ENCODE peak calls at places on chromosomes 4 and X, in eight cellular contexts. J, I, T, Y, X, M, E and O are unnamed samples. For H3K4me1, the result is how much of the 10 kb centered on the place peaks cover.

GRCh38 chr4:182246401-182247205 is 3.4 kb downstream of the TENM3 start:
- DNase-seq in J (no peak), I (no peak), T (peak), Y (peak), X (peak), M (no peak), E (no peak), O (no peak)

GRCh38 chrX:151458824-151459223 is 61.8 kb downstream of the VMA21 start:
- DNase-seq in J (no peak), I (no peak), T (peak), Y (peak), X (peak), M (no peak), E (no peak), O (no peak)

GRCh38 chr4:147747787-147748454 is 16.0 kb downstream of the ARHGAP10 start:
- DNase-seq in J (no peak), I (no peak), T (no peak), Y (no peak), X (no peak), M (no peak), E (no peak), O (no peak)

GRCh38 chr4:113141901-113142346 is 92.5 kb downstream of the ANK2 start:
- DNase-seq in J (peak), I (no peak), T (peak), Y (peak), X (peak), M (no peak), E (no peak), O (no peak)

GRCh38 chrX:8743126-8743732 is 11.3 kb upstream of the ANOS1 start:
- DNase-seq in J (peak), I (peak), T (no peak), Y (peak), X (no peak), M (peak), E (peak), O (peak)

GRCh38 chr4:48311896-48312295 is 29.4 kb upstream of the SLAIN2 start:
- DNase-seq in J (peak), I (no peak), T (peak), Y (peak), X (no peak), M (no peak), E (no peak), O (no peak)

GRCh38 chrX:78123190-78123589 is 16.3 kb downstream of the TAF9B start:
- DNase-seq in J (no peak), I (no peak), T (peak), Y (peak), X (peak), M (no peak), E (no peak), O (no peak)

GRCh38 chr4:40577588-40578253 is 51.9 kb downstream of the RBM47 start:
- DNase-seq in J (no peak), I (no peak), T (peak), Y (no peak), X (peak), M (no peak), E (no peak), O (no peak)

GRCh38 chr4:3046149-3046548 is 28.2 kb downstream of the HTT-AS start:
- DNase-seq in J (no peak), I (no peak), T (no peak), Y (no peak), X (no peak), M (no peak), E (no peak), O (no peak)

GRCh38 chr4:39466747-39467146 is 7.9 kb downstream of the LIAS start:
- DNase-seq in J (peak), I (no peak), T (peak), Y (peak), X (peak), M (no peak), E (no peak), O (no peak)

GRCh38 chr4:114729339-114729738 is 130.7 kb downstream of the UGT8 start:
- DNase-seq in J (no peak), I (no peak), T (no peak), Y (no peak), X (no peak), M (no peak), E (peak), O (no peak)

GRCh38 chr4:8297141-8297601 is 27.6 kb downstream of the HTRA3 start:
- DNase-seq in J (no peak), I (no peak), T (no peak), Y (no peak), X (no peak), M (no peak), E (no peak), O (no peak)

GRCh38 chrX:115366535-115366934 is 77.0 kb downstream of the LUZP4 start:
- DNase-seq in J (no peak), I (no peak), T (no peak), Y (no peak), X (no peak), M (no peak), E (no peak), O (no peak)

GRCh38 chr4:95107635-95108034 is 349.9 kb downstream of the BMPR1B start:
- DNase-seq in J (peak), I (peak), T (peak), Y (peak), X (peak), M (no peak), E (no peak), O (peak)

GRCh38 chr4:8306511-8307021 is 37.0 kb downstream of the HTRA3 start:
- DNase-seq in J (no peak), I (no peak), T (no peak), Y (no peak), X (no peak), M (no peak), E (no peak), O (no peak)

GRCh38 chr4:147526272-147526654 is 45.4 kb downstream of the EDNRA start:
- DNase-seq in J (no peak), I (no peak), T (no peak), Y (no peak), X (no peak), M (no peak), E (peak), O (no peak)

GRCh38 chrX:119943185-119943988 is at the start of gene NKAP:
- DNase-seq in J (peak), I (peak), T (peak), Y (peak), X (peak), M (peak), E (peak), O (peak)

GRCh38 chr4:107592518-107592917 is 127.5 kb downstream of the PAPSS1 start:
- DNase-seq in J (no peak), I (no peak), T (no peak), Y (no peak), X (no peak), M (no peak), E (no peak), O (no peak)

GRCh38 chr4:304987-305680 is at the start of gene ZNF732:
- DNase-seq in J (peak), I (peak), T (peak), Y (peak), X (peak), M (peak), E (no peak), O (peak)

GRCh38 chr4:71231073-71231752 is 107.6 kb upstream of the SLC4A4 start:
- DNase-seq in J (peak), I (no peak), T (peak), Y (peak), X (peak), M (no peak), E (no peak), O (peak)

GRCh38 chr4:183758006-183758734 is 99.1 kb downstream of the TRAPPC11 start:
- DNase-seq in J (no peak), I (no peak), T (no peak), Y (no peak), X (no peak), M (peak), E (peak), O (peak)

GRCh38 chr4:173243917-173244658 is 75.5 kb downstream of the GALNT7 start:
- DNase-seq in J (no peak), I (no peak), T (no peak), Y (no peak), X (no peak), M (no peak), E (no peak), O (no peak)

GRCh38 chr4:150960079-150960478 is 55.0 kb downstream of the LRBA start:
- DNase-seq in J (peak), I (peak), T (peak), Y (peak), X (no peak), M (no peak), E (no peak), O (no peak)

GRCh38 chr4:171157462-171158082 is 655.6 kb upstream of the GALNTL6 start:
- DNase-seq in J (no peak), I (no peak), T (no peak), Y (no peak), X (no peak), M (peak), E (peak), O (no peak)

GRCh38 chr4:89379541-89380035 is 72.0 kb upstream of the GPRIN3 start:
- DNase-seq in J (no peak), I (peak), T (no peak), Y (no peak), X (no peak), M (no peak), E (no peak), O (peak)

GRCh38 chrX:134886201-134886600 is 104.6 kb upstream of the SMIM10 start:
- DNase-seq in J (no peak), I (no peak), T (peak), Y (peak), X (no peak), M (no peak), E (no peak), O (no peak)

GRCh38 chr4:119210760-119211159 is 1.8 kb upstream of the USP53 start:
- DNase-seq in J (no peak), I (no peak), T (no peak), Y (peak), X (no peak), M (no peak), E (no peak), O (no peak)

GRCh38 chr4:179755322-179755721 is 2313.1 kb upstream of the AGA start:
- DNase-seq in J (peak), I (no peak), T (no peak), Y (no peak), X (no peak), M (no peak), E (no peak), O (no peak)

GRCh38 chrX:38754102-38754790 is 47.0 kb upstream of the MID1IP1 start:
- DNase-seq in J (peak), I (peak), T (peak), Y (peak), X (peak), M (no peak), E (peak), O (peak)

GRCh38 chr4:158538176-158538575 is 16.5 kb downstream of the RXFP1 start:
- DNase-seq in J (peak), I (no peak), T (peak), Y (peak), X (peak), M (no peak), E (no peak), O (no peak)

GRCh38 chr4:42151568-42152506 is 618 bp downstream of the BEND4 start:
- DNase-seq in J (peak), I (peak), T (no peak), Y (no peak), X (no peak), M (peak), E (peak), O (peak)

GRCh38 chr4:164871673-164872072 is 5.3 kb upstream of the APELA start:
- DNase-seq in J (no peak), I (no peak), T (no peak), Y (no peak), X (no peak), M (no peak), E (no peak), O (no peak)

GRCh38 chr4:84985952-84986351 is 19.5 kb upstream of the WDFY3 start:
- DNase-seq in J (no peak), I (no peak), T (peak), Y (peak), X (peak), M (no peak), E (no peak), O (no peak)

GRCh38 chrX:80808854-80809493 is 703 bp downstream of the BRWD3 start:
- DNase-seq in J (peak), I (peak), T (peak), Y (no peak), X (no peak), M (peak), E (peak), O (peak)

GRCh38 chr4:174119818-174120217 is 163.6 kb downstream of the FBXO8 start:
- DNase-seq in J (peak), I (no peak), T (no peak), Y (no peak), X (peak), M (no peak), E (no peak), O (no peak)

GRCh38 chr4:140091305-140091704 is 62.7 kb downstream of the MAML3 start:
- DNase-seq in J (no peak), I (peak), T (no peak), Y (no peak), X (no peak), M (no peak), E (no peak), O (no peak)

GRCh38 chrX:16213970-16214369 is 46.7 kb downstream of the MAGEB17 start:
- DNase-seq in J (no peak), I (no peak), T (no peak), Y (no peak), X (no peak), M (no peak), E (no peak), O (no peak)

GRCh38 chr4:1009647-1010521 is 1.5 kb upstream of the FGFRL1 start:
- DNase-seq in J (peak), I (peak), T (peak), Y (peak), X (no peak), M (peak), E (peak), O (peak)

GRCh38 chr4:51923343-51923742 is 80.4 kb downstream of the DCUN1D4 start:
- DNase-seq in J (no peak), I (no peak), T (no peak), Y (no peak), X (no peak), M (no peak), E (no peak), O (no peak)

GRCh38 chr4:153570228-153570973 is 104.2 kb downstream of the TMEM131L start:
- DNase-seq in J (no peak), I (no peak), T (no peak), Y (no peak), X (no peak), M (no peak), E (no peak), O (no peak)
- H3K4me1 ChIP-seq in J (under half), I (under half), T (under half), Y (under half), X (under half), M (under half), E (under half), O (under half)

DNA sequence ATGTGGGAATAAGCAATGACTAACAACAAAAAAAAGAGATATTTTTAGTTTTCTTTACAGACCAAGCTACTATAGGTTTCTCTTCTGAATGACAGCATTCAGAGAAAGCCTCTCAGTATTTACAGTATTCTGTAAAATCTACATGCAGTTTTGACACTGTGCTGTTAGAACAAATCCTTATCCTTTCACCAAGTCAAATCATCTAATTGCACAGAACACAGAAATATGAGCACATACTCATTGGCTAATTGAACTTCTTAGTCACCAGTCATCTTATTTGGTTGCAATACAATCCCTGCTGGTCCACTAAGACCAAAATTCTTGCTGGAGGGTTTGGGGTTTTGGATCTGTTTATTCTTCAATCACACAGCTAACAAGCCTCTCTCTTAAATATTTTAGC is 5.7 kb downstream of the ACOT9 start:
- DNase-seq in J (peak), I (no peak), T (peak), Y (peak), X (peak), M (no peak), E (no peak), O (no peak)
- H3K9ac ChIP-seq in J (no peak), I (no peak), T (no peak), Y (no peak), X (no peak), M (no peak), E (no peak), O (no peak)

GRCh38 chr4:10115657-10116624 is 658 bp downstream of the WDR1 start:
- DNase-seq in J (peak), I (no peak), T (peak), Y (no peak), X (no peak), M (peak), E (peak), O (peak)
- H3K4me1 ChIP-seq in J (under half), I (under half), T (under half), Y (under half), X (under half), M (under half), E (under half), O (under half)

GRCh38 chrX:109533631-109534030 is 3.0 kb upstream of the NXT2 start:
- DNase-seq in J (peak), I (peak), T (peak), Y (peak), X (peak), M (no peak), E (no peak), O (no peak)
- H3K9ac ChIP-seq in J (no peak), I (no peak), T (no peak), Y (no peak), X (no peak), M (no peak), E (no peak), O (no peak)